ENCODE peak calls at places on chromosomes 6 and 20, in eight cellular contexts. G is prostate gland, M is heart right ventricle, E is progenitor cell of endocrine pancreas, F is fibroblast of lung, L is kidney epithelial cell, D is heart left ventricle, V is cardiac muscle cell. N is an unnamed sample.

GRCh38 chr6:44038543-44039065 is 88.6 kb downstream of the MRPL14 start:
- DNase-seq in G (no peak), M (no peak), E (no peak), F (no peak), L (no peak), D (peak), V (no peak), N (no peak)

GRCh38 chr6:134979142-134979541 is 29.2 kb upstream of the ALDH8A1 start:
- DNase-seq in G (no peak), M (no peak), E (no peak), F (no peak), L (no peak), D (no peak), V (no peak), N (no peak)

GRCh38 chr20:57746201-57746600 is 36.4 kb upstream of the PMEPA1 start:
- DNase-seq in G (no peak), M (no peak), E (no peak), F (no peak), L (no peak), D (no peak), V (no peak), N (no peak)

GRCh38 chr6:10641494-10641893 is 52.9 kb downstream of the C6orf52 start:
- DNase-seq in G (no peak), M (no peak), E (no peak), F (no peak), L (no peak), D (no peak), V (no peak), N (no peak)

GRCh38 chr6:76052314-76052713 is 20.1 kb downstream of the IMPG1 start:
- DNase-seq in G (no peak), M (no peak), E (no peak), F (no peak), L (no peak), D (no peak), V (no peak), N (no peak)

GRCh38 chr6:159098636-159099106 is 53.9 kb upstream of the TAGAP start:
- DNase-seq in G (no peak), M (no peak), E (no peak), F (no peak), L (peak), D (no peak), V (no peak), N (no peak)

GRCh38 chr6:76609160-76609559 is 536.7 kb upstream of the IMPG1 start:
- DNase-seq in G (no peak), M (no peak), E (no peak), F (no peak), L (no peak), D (no peak), V (no peak), N (no peak)

GRCh38 chr6:154166140-154166539 is 127.1 kb downstream of the OPRM1 start:
- DNase-seq in G (no peak), M (no peak), E (no peak), F (no peak), L (no peak), D (no peak), V (no peak), N (no peak)

GRCh38 chr20:38143646-38144554 is 21.2 kb downstream of the TGM2 start:
- DNase-seq in G (no peak), M (peak), E (no peak), F (peak), L (peak), D (no peak), V (peak), N (no peak)

GRCh38 chr6:16770701-16771569 is 9.7 kb upstream of the ATXN1 start:
- DNase-seq in G (no peak), M (peak), E (peak), F (peak), L (no peak), D (peak), V (peak), N (peak)

GRCh38 chr6:51513891-51514290 is 573.5 kb downstream of the PKHD1 start:
- DNase-seq in G (no peak), M (no peak), E (no peak), F (no peak), L (peak), D (no peak), V (no peak), N (no peak)

GRCh38 chr6:153062516-153062915 is 60.0 kb upstream of the MTRF1L start:
- DNase-seq in G (no peak), M (no peak), E (no peak), F (no peak), L (no peak), D (no peak), V (no peak), N (no peak)

GRCh38 chr6:167146173-167146572 is 11.6 kb downstream of the GPR31 start:
- DNase-seq in G (no peak), M (no peak), E (no peak), F (no peak), L (no peak), D (no peak), V (no peak), N (no peak)

GRCh38 chr6:83815631-83816030 is 37.5 kb upstream of the RIPPLY2 start:
- DNase-seq in G (no peak), M (no peak), E (no peak), F (peak), L (no peak), D (no peak), V (peak), N (no peak)
- TF ChIP-seq CTCF in G (no peak), M (no peak), E (no peak), F (no peak), L (no peak), D (no peak), V (no peak), N (no peak)

GRCh38 chr6:107869871-107870270 is 45.8 kb upstream of the SCML4 start:
- DNase-seq in G (no peak), M (no peak), E (no peak), F (no peak), L (no peak), D (no peak), V (no peak), N (no peak)
- TF ChIP-seq CTCF in G (no peak), M (no peak), E (no peak), F (no peak), L (no peak), D (no peak), V (no peak), N (no peak)

DNA sequence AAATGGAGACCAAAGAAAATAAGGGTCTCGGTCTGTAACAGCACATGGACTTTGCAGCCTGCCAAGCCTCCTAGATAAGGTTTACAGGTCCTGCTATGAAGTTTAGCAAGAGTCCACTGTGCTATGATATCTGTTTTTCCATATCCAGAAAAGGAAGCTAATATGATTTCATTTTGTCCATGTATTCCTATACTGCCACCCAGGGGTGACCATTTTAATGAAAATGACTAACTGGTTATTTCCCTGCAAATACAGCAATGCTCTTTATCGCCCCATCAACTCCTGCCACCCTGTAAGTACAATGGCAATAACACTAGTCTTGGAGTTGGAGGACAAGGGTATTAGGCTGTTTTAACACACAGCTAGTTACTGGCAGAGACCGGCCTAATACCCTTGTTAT is 115.2 kb upstream of the GLP1R start:
- DNase-seq in G (no peak), M (no peak), E (no peak), F (no peak), L (peak), D (no peak), V (peak), N (no peak)
- TF ChIP-seq CTCF in G (peak), M (no peak), E (no peak), F (peak), L (peak), D (no peak), V (no peak), N (peak)

DNA sequence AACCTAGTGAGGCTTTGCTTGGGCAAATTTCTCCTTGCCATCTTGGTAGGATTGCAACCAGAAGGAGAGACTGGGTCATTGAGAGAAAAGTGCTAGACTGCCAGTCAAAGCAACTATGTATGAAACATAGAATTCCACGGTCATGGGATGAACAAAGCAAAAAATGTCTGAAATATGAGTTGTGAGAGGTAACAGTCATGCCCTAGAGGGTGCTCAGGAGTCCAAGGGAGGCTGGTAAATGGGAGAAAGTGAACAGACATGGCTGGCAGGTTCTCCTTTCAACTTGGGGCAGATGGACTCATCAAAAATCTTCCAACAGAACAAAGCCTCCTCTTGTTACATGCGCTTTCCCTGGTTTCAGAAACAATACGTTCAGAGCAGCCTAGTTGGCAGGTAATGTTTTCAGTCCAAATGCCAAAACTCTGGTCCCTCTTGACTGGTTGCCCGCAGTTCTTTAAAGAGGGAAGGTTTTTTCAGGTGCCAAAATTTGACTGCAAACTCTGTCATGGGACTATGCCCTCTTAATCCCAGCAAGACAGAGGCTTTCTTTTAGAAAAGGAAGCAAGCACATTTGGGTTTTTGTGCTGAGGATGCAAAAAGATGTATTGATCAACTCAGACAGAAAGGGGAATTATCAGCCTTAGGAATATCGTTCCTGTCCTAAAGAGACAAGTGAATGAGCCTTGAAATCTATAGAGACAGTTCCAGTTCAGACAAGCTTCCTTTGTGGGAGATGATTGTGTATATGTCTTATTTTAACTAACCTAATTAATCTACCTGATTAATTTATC is 68.5 kb upstream of the SASH1 start:
- DNase-seq in G (no peak), M (no peak), E (no peak), F (no peak), L (no peak), D (no peak), V (no peak), N (no peak)
- TF ChIP-seq CTCF in G (no peak), M (no peak), E (no peak), F (no peak), L (no peak), D (no peak), V (peak), N (no peak)

GRCh38 chr20:16049478-16050093 is 523.7 kb downstream of the KIF16B start:
- DNase-seq in G (no peak), M (no peak), E (no peak), F (no peak), L (no peak), D (no peak), V (no peak), N (no peak)
- TF ChIP-seq CTCF in G (no peak), M (no peak), E (no peak), F (no peak), L (no peak), D (no peak), V (no peak), N (no peak)

DNA sequence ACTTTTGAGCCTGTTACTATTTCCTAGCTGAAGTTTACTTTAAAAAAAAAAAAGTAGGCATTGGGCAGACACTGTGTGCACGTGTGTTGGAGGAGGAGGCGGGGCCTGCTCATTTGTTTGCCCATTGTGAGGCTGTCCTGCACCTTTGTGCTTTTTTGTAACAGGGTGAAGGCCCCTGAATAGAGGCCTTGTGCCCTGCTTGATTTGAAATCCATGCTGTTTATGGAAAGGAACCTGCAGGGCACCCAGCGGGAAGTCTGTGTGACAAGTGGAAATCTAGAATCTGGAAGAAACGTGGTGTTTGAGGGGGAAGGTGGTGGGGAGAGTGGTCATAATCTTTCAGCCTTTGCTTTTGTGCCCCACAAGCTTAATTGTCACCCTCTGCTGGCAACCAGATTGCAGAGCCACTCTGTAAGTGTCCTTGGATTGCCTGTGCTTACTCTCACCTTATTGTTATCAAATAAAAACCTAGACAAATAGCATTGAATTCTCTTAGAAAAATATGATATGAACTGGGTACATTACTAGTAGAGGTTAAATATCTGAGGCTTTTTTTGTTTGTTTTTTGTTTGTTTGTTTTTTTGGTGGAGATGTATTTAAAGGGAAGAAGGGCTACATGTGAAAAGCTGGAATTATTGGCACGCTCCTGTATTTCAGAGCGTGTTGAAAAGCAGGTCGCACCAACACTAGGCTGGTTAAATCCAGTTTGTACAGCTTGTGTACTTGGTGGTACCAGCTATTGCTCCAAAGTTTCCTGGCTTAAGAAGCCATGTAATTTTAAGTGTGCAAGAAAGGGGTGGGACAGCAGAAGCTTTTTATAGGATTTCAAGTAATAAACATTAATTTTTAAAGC is 156.2 kb downstream of the ARID1B start:
- DNase-seq in G (peak), M (no peak), E (peak), F (no peak), L (no peak), D (no peak), V (no peak), N (peak)
- TF ChIP-seq CTCF in G (no peak), M (peak), E (peak), F (no peak), L (no peak), D (peak), V (no peak), N (peak)

DNA sequence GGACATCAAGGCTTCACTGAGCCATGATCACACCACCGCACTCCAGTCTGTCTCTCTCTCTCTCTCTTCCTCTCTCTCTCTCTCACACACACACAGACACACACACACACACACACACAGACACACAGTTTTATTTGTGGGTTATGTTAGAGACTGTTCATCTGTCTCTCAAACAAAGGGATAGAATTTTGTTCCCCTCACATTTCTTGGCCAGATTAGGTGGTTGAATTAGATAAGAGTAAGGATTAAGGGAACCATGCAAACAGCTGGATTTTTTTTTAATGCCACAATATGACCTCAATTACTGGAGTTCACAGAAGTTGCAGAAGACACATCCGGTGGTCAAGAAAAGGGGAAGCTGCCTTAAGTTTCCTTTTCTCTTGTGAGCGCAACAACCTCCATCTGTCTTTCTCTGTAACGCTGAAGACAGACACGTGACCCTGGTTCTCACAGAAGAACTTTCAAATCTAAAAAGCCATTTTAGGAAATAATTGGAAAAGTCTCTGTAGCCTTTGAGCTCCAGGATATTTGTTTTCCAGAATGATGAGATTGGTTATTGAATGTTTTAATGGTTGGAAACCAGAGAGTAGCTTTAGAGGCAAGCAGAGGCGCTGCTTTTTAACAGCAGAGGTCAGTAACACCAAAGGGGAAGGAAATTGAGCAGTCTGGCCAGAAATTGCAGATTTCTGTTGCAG is 33.0 kb upstream of the LGSN start:
- DNase-seq in G (no peak), M (peak), E (no peak), F (peak), L (no peak), D (peak), V (peak), N (peak)
- TF ChIP-seq CTCF in G (peak), M (peak), E (peak), F (peak), L (peak), D (peak), V (peak), N (peak)

DNA sequence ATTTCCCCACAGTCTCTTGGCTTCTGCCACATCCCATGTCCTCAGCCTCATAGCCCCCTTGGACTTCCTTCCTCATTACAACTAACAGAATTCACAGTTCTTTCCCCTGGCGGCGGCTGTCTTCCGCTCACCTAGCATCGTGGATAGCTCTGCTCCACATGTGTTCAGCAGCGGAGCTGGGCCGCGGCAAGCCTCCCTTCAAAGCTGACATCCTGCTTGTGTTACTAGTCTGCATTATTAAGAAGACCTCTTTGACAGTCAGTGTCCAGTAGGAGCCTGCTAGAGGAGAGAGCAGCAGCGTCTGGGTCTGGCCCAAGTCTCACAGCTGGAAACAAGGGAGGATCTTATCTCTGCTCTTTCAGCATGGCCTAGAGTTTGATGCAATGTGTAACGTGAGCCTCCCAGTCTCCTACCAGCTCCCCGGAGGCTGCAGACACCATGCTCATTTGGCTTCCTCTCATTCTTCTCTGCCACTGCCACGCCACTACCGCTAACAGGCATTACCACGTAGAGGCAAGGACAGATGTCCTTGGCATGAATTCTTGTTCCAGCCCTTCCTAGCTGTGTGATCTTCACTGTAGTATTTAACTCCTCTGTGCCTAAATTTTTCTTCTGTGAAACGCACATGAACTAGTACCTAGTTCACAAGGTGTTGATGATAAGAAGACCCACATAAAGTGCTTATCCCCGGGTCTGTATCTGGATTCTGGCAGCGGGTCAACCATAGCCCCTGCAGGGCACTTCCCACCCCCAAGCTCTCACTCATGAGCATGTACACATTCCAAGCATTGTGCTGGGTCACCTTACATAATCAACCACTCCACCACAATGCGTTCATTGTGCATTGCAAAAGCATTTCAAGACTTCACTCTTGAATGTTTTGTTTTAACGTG is 107.1 kb upstream of the BACH2 start:
- DNase-seq in G (no peak), M (no peak), E (no peak), F (peak), L (peak), D (no peak), V (peak), N (no peak)
- TF ChIP-seq CTCF in G (no peak), M (no peak), E (no peak), F (no peak), L (no peak), D (no peak), V (peak), N (no peak)